ENCODE peak calls at places on chromosomes 4 and X, in ten cellular contexts. B is heart right ventricle; G is renal cortical epithelial cell; X is tibial nerve; Q is HCEC 1CT; L is RCC 7860; T is CD4-positive, CD25-positive, alpha-beta regulatory T cell; P is AG10803; N is stromal cell of bone marrow; Y is stimulated activated CD4-positive, alpha-beta T cell treated with anti-CD3 and anti-CD28 coated beads, Interleukin-2, amount 100 ng/mL, for 48 hours. C is an unnamed sample.

GRCh38 chr4:61246003-61246402 is 45.9 kb downstream of the ADGRL3 start:
- DNase-seq in B (no peak), G (no peak), X (no peak), Q (no peak), L (no peak), T (no peak), P (no peak), N (no peak), Y (no peak), C (peak)

GRCh38 chr4:77615153-77615552 is 9.5 kb downstream of the CXCL13 start:
- DNase-seq in B (no peak), G (no peak), X (no peak), Q (no peak), L (no peak), T (no peak), P (no peak), N (no peak), Y (no peak), C (no peak)

GRCh38 chrX:55452825-55453124 is 848 bp downstream of the MAGEH1 start:
- DNase-seq in B (no peak), G (no peak), X (no peak), Q (no peak), L (no peak), T (no peak), P (no peak), N (no peak), Y (no peak), C (no peak)

GRCh38 chrX:129981207-129981553 is 1.3 kb upstream of the BCORL1 start:
- DNase-seq in B (no peak), G (no peak), X (no peak), Q (no peak), L (no peak), T (no peak), P (no peak), N (no peak), Y (no peak), C (no peak)

GRCh38 chrX:23844502-23845138 is 61.6 kb downstream of the SAT1 start:
- DNase-seq in B (peak), G (peak), X (no peak), Q (no peak), L (no peak), T (no peak), P (peak), N (no peak), Y (no peak), C (peak)

GRCh38 chr4:169100656-169101055 is 90.6 kb upstream of the CBR4 start:
- DNase-seq in B (no peak), G (peak), X (no peak), Q (no peak), L (no peak), T (no peak), P (no peak), N (no peak), Y (no peak), C (no peak)

GRCh38 chr4:152780267-152780811 is 585 bp downstream of the ARFIP1 start:
- DNase-seq in B (peak), G (peak), X (no peak), Q (peak), L (peak), T (no peak), P (peak), N (peak), Y (no peak), C (peak)

GRCh38 chr4:138952405-138952804 is 63.2 kb upstream of the NOCT start:
- DNase-seq in B (no peak), G (peak), X (no peak), Q (no peak), L (peak), T (no peak), P (peak), N (no peak), Y (peak), C (no peak)

GRCh38 chrX:9352683-9353430 is 112.0 kb upstream of the TBL1X start:
- DNase-seq in B (no peak), G (no peak), X (no peak), Q (peak), L (no peak), T (peak), P (peak), N (peak), Y (no peak), C (peak)

GRCh38 chr4:140095694-140096482 is 58.1 kb downstream of the MAML3 start:
- DNase-seq in B (peak), G (peak), X (no peak), Q (peak), L (peak), T (peak), P (peak), N (peak), Y (peak), C (peak)

GRCh38 chr4:88275949-88276515 is 8.3 kb downstream of the PPM1K start:
- DNase-seq in B (no peak), G (no peak), X (no peak), Q (no peak), L (peak), T (no peak), P (peak), N (no peak), Y (no peak), C (no peak)

GRCh38 chrX:132692066-132692465 is 203.2 kb upstream of the MBNL3 start:
- DNase-seq in B (no peak), G (no peak), X (no peak), Q (no peak), L (no peak), T (no peak), P (no peak), N (peak), Y (no peak), C (peak)

C was measured in cardiac fibroblast.